ENCODE peak calls at places on chromosome 2, in nine cellular contexts. K, Z, E, V, W, D, X, T and H are unnamed samples.

GRCh38 chr2:195572894-195573293 is 84.1 kb upstream of the SLC39A10 start:
- DNase-seq in K (no peak), Z (no peak), E (peak), V (no peak), W (no peak), D (no peak), X (no peak), T (no peak), H (no peak)

GRCh38 chr2:209368406-209368805 is 55.4 kb upstream of the MAP2 start:
- DNase-seq in K (no peak), Z (no peak), E (no peak), V (no peak), W (no peak), D (no peak), X (no peak), T (peak), H (no peak)

GRCh38 chr2:69384618-69385081 is 2.4 kb downstream of the GFPT1 start:
- DNase-seq in K (no peak), Z (no peak), E (no peak), V (peak), W (no peak), D (no peak), X (no peak), T (peak), H (no peak)

GRCh38 chr2:239113164-239113563 is 265.3 kb downstream of the TWIST2 start:
- DNase-seq in K (no peak), Z (no peak), E (no peak), V (peak), W (peak), D (peak), X (no peak), T (peak), H (no peak)

GRCh38 chr2:46913471-46914381 is 1.9 kb downstream of the MCFD2 start:
- DNase-seq in K (no peak), Z (peak), E (no peak), V (peak), W (peak), D (peak), X (peak), T (peak), H (no peak)

GRCh38 chr2:235836416-235837042 is 331.7 kb downstream of the GBX2 start:
- DNase-seq in K (no peak), Z (peak), E (no peak), V (peak), W (no peak), D (no peak), X (no peak), T (no peak), H (no peak)

GRCh38 chr2:23620841-23621341 is 235.9 kb downstream of the KLHL29 start:
- DNase-seq in K (no peak), Z (no peak), E (no peak), V (peak), W (no peak), D (peak), X (peak), T (peak), H (peak)

GRCh38 chr2:233448565-233448964 is 94.3 kb downstream of the DGKD start:
- DNase-seq in K (no peak), Z (no peak), E (no peak), V (no peak), W (no peak), D (no peak), X (no peak), T (no peak), H (no peak)

GRCh38 chr2:55865095-55865835 is 58.3 kb downstream of the EFEMP1 start:
- DNase-seq in K (no peak), Z (no peak), E (no peak), V (no peak), W (no peak), D (peak), X (peak), T (peak), H (peak)

GRCh38 chr2:196277002-196277401 is 105.6 kb upstream of the STK17B start:
- DNase-seq in K (no peak), Z (peak), E (no peak), V (peak), W (peak), D (peak), X (no peak), T (peak), H (no peak)

GRCh38 chr2:201507725-201508124 is 56.2 kb downstream of the STRADB start:
- DNase-seq in K (no peak), Z (no peak), E (no peak), V (no peak), W (no peak), D (no peak), X (no peak), T (no peak), H (no peak)

GRCh38 chr2:170703776-170704476 is 11.2 kb upstream of the SP5 start:
- DNase-seq in K (no peak), Z (peak), E (no peak), V (no peak), W (no peak), D (no peak), X (no peak), T (no peak), H (no peak)
- TF ChIP-seq CTCF in K (no peak), Z (no peak), E (no peak), V (no peak), W (no peak), D (no peak), X (no peak), T (no peak), H (no peak)

DNA sequence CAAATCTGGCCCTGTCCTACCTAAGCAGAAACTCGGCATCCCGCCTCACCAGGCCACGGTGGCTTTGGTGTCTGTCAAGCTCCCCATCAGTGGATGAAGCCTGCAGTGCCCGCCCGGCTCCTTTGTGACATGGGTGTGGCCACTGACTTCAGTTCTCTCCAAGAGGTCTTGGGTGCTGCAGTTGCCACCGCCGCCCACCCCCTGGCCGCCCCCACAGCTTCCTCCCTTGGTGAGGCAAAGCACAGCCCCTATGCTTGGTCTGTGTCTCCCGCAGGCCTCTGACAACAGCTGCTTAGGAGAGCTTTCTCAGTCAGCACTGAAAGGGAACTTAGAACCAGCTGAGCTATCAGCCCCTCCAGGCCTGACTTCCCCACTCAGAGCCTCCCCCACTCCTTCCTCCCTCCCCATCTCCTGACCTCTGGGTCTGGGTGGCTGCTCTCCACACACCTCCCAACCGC is 22.9 kb upstream of the GPR55 start:
- DNase-seq in K (no peak), Z (no peak), E (no peak), V (no peak), W (no peak), D (no peak), X (no peak), T (no peak), H (no peak)
- H3K4me3 ChIP-seq in K (no peak), Z (no peak), E (no peak), V (no peak), W (no peak), D (no peak), X (no peak), T (no peak), H (no peak)

DNA sequence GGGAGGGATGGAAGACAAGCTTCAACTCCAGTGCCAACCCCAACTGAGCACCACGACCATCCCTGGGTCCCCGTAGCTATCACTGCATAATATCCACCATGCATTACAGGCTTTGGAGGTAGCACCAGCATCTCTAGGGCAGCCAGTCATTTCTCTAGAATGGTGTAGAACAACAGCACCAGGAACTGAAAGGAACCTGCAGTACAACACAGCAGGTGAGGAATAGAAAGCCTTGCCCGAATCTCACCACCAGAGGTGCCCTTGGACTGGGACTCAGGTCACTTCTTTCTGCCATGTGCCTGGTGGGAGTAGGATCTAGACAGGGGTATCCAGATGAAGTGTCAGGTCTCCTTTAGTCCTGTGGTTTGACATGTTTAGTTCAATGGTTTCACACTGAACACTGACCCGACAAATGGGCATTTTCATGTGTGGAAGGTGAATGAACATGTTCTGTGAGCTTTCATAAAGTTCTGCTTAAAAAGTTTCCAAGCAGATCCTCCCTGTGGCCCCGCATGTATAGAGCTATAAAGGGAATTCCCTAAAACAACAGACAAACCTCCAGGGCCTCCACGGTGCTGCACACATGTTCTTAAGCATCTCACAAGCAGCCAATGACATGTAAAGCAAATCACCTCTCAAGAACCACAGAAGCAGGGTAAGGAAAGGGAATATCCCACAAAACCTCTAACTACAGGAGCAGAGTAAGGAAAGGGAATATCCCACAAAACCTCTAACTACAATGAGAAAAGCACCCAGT is 208.3 kb downstream of the AFF3 start:
- DNase-seq in K (no peak), Z (no peak), E (no peak), V (no peak), W (no peak), D (no peak), X (no peak), T (no peak), H (no peak)
- TF ChIP-seq CTCF in K (no peak), Z (no peak), E (peak), V (no peak), W (no peak), D (no peak), X (peak), T (no peak), H (no peak)

DNA sequence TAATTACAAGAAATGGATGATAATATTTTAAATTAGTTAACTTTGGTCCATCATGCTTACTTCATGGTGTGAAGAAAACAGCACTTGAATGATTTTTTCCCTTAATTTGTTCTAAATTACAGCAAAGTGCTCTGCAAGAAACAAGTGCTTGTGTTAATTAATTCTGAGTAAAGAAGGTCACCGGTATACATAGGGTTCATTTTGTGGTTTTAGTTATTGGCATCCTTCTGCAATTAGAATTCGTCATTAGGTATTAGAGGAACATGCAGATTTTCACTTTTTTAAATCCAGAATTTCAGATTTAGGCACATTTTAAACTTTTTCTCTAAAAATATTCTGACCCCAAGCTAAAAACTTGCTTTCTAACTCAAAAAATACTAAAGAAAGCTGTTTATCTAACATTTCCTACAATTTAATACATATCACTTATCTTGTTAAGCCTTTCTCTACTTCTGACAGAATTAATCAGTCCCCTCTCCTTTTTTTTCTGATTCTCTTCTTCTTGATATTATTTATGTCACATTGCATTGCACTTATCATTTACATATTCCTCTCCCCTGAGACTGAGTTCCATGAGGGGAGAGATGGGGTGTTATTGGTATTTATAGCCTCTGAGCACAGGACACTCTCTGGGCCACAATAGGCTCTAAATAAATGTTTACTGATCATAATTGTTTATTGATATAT is 129.2 kb downstream of the PLA2R1 start:
- DNase-seq in K (no peak), Z (no peak), E (no peak), V (no peak), W (no peak), D (no peak), X (no peak), T (no peak), H (no peak)
- H3K4me3 ChIP-seq in K (no peak), Z (no peak), E (no peak), V (no peak), W (no peak), D (no peak), X (no peak), T (no peak), H (no peak)

GRCh38 chr2:226699321-226699720 is 100.3 kb downstream of the IRS1 start:
- DNase-seq in K (no peak), Z (no peak), E (no peak), V (peak), W (no peak), D (peak), X (peak), T (peak), H (no peak)
- TF ChIP-seq CTCF in K (no peak), Z (no peak), E (no peak), V (no peak), W (no peak), D (peak), X (peak), T (no peak), H (no peak)

DNA sequence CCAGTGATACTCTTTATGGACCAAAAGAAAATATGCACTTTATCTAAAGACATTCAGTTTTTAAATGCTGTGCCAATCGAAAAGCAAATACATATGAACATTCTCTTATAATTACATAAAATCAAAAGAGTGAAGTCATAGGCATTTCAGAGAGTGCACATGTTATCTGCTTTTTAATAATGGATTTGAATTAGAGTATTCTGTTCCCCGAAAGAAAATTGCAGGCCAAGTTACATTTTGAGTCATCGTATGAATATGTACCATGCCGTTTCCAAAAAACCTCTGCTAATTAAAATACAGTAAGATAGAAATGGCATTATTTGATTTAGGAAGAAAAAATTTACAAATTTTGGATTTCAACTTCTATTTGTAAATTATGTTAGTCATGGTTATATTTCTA is 565.7 kb downstream of the ZEB2 start:
- DNase-seq in K (no peak), Z (no peak), E (no peak), V (no peak), W (no peak), D (no peak), X (no peak), T (peak), H (no peak)
- H3K4me3 ChIP-seq in K (no peak), Z (no peak), E (no peak), V (no peak), W (no peak), D (no peak), X (no peak), T (no peak), H (no peak)

DNA sequence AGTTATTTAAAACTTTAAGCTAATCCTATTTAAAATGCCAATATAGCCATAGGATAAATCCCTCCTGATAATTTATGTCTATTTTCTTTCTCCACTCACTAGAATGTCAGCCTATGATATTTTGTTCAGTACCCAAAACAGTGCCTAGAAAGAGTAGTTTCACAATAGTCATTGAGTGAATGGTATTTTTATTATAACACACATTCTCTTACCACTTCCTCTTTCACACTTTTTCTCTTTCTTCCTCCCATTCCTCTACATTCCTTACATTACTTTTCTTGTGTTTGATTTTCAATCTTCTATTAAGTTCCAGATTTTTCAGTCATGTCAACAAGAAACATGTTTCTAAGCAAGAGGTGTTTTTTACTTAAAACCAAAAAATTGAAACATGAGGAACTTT is 327.6 kb upstream of the UBE2E3 start:
- DNase-seq in K (no peak), Z (no peak), E (no peak), V (no peak), W (no peak), D (no peak), X (no peak), T (no peak), H (no peak)
- TF ChIP-seq CTCF in K (no peak), Z (no peak), E (no peak), V (no peak), W (no peak), D (no peak), X (no peak), T (no peak), H (no peak)